ENCODE peak calls at places on chromosomes 13 and 19, in four cellular contexts. V is GM12878, S is K562, C is HepG2. H is an unnamed sample.

GRCh38 chr13:70237131-70237530 is 128.9 kb upstream of the KLHL1 start:
- DNase-seq in S (no peak), V (no peak), C (no peak), H (no peak)

GRCh38 chr13:45718992-45719391 is 16.9 kb downstream of the CBY2 start:
- DNase-seq in V (no peak), S (no peak), C (no peak), H (no peak)

GRCh38 chr19:18422530-18423191 is 3.5 kb downstream of the SSBP4 start:
- DNase-seq in V (no peak), C (no peak), S (no peak), H (no peak)

GRCh38 chr13:44756411-44756810 is 180.3 kb upstream of the TSC22D1 start:
- DNase-seq in V (no peak), C (no peak), S (no peak), H (no peak)

GRCh38 chr13:48393698-48394085 is 19.2 kb downstream of the LPAR6 start:
- DNase-seq in C (no peak), S (no peak), V (no peak), H (no peak)

GRCh38 chr13:20160346-20161274 is at the start of gene GJA3:
- DNase-seq in C (no peak), V (no peak), S (peak), H (peak)

GRCh38 chr13:30371649-30372265 is 50.5 kb upstream of the UBE2L5 start:
- DNase-seq in S (no peak), C (peak), V (peak), H (no peak)

GRCh38 chr13:50208826-50209335 is 193.6 kb downstream of the KCNRG start:
- DNase-seq in C (peak), V (no peak), S (peak), H (peak)

GRCh38 chr13:33016414-33017409 is at the start of gene KL:
- DNase-seq in S (no peak), C (no peak), V (no peak), H (peak)

GRCh38 chr19:3440082-3440481 is 40.2 kb downstream of the SMIM24 start:
- DNase-seq in C (peak), S (peak), V (no peak), H (peak)

GRCh38 chr13:79491715-79492114 is 10.8 kb downstream of the NDFIP2 start:
- DNase-seq in S (no peak), V (no peak), C (no peak), H (no peak)

GRCh38 chr13:110883539-110883938 is 31.3 kb downstream of the ANKRD10 start:
- DNase-seq in C (no peak), S (no peak), V (no peak), H (no peak)

GRCh38 chr19:722553-723101 is 13.9 kb downstream of the PALM start:
- DNase-seq in C (no peak), S (no peak), V (no peak), H (no peak)

GRCh38 chr13:60448907-60449510 is 52.0 kb downstream of the TDRD3 start:
- DNase-seq in V (no peak), C (peak), S (peak), H (peak)

GRCh38 chr13:105220063-105220462 is 1315.4 kb downstream of the EFNB2 start:
- DNase-seq in C (no peak), S (no peak), V (no peak), H (no peak)

GRCh38 chr19:7395360-7395781 is 46.6 kb downstream of the ARHGEF18 start:
- DNase-seq in S (no peak), C (no peak), V (no peak), H (peak)

GRCh38 chr13:114112826-114113322 is 19.5 kb downstream of the RASA3 start:
- DNase-seq in S (no peak), C (no peak), V (no peak), H (no peak)

GRCh38 chr19:49502866-49503581 is 6.8 kb downstream of the RPS11 start:
- DNase-seq in V (no peak), C (peak), S (no peak), H (peak)

GRCh38 chr19:34173145-34173956 is 1.0 kb downstream of the LSM14A start:
- DNase-seq in S (no peak), V (no peak), C (peak), H (no peak)

GRCh38 chr19:48779636-48780035 is 24.3 kb downstream of the FGF21 start:
- DNase-seq in S (peak), V (no peak), C (no peak), H (no peak)

GRCh38 chr13:72255908-72256307 is 388.9 kb upstream of the DACH1 start:
- DNase-seq in S (no peak), C (peak), V (no peak), H (peak)

GRCh38 chr19:10517760-10518443 is 655 bp upstream of the S1PR5 start:
- DNase-seq in C (no peak), V (no peak), S (peak), H (peak)

GRCh38 chr19:4557186-4557970 is 2.1 kb downstream of the SEMA6B start:
- DNase-seq in S (peak), C (no peak), V (no peak), H (peak)

GRCh38 chr19:50719119-50719435 is 525 bp downstream of the SHANK1 start:
- DNase-seq in V (no peak), S (no peak), C (no peak), H (no peak)

GRCh38 chr13:33233547-33233946 is 52.0 kb downstream of the STARD13 start:
- DNase-seq in V (no peak), S (no peak), C (no peak), H (no peak)

GRCh38 chr13:40624338-40624737 is 42.1 kb downstream of the FOXO1 start:
- DNase-seq in S (no peak), V (no peak), C (no peak), H (no peak)

GRCh38 chr13:102289606-102290005 is 112.2 kb downstream of the FGF14 start:
- DNase-seq in S (no peak), C (no peak), V (no peak), H (no peak)

GRCh38 chr19:8148410-8149231 is 771 bp downstream of the FBN3 start:
- DNase-seq in S (peak), V (no peak), C (no peak), H (peak)

GRCh38 chr19:39199025-39199424 is 2.3 kb downstream of the NCCRP1 start:
- DNase-seq in V (no peak), C (peak), S (no peak), H (no peak)

GRCh38 chr13:107211073-107211472 is 643.1 kb upstream of the ARGLU1 start:
- DNase-seq in V (no peak), C (peak), S (peak), H (peak)

GRCh38 chr13:113448885-113449692 is 4.2 kb downstream of the ADPRHL1 start:
- DNase-seq in V (peak), S (peak), C (peak), H (peak)

GRCh38 chr19:8512115-8512967 is 1.6 kb downstream of the ZNF414 start:
- DNase-seq in S (peak), C (peak), V (no peak), H (peak)

GRCh38 chr19:3622224-3622623 is 4.4 kb downstream of the CACTIN start:
- DNase-seq in V (no peak), C (no peak), S (no peak), H (no peak)

GRCh38 chr19:3310280-3310679 is 56.1 kb upstream of the NFIC start:
- DNase-seq in V (no peak), C (no peak), S (no peak), H (no peak)

GRCh38 chr19:43586346-43586745 is 9.6 kb downstream of the IRGQ start:
- DNase-seq in S (no peak), C (no peak), V (no peak), H (no peak)

GRCh38 chr13:107788464-107789165 is 426.7 kb downstream of the LIG4 start:
- DNase-seq in S (no peak), C (no peak), V (no peak), H (no peak)

GRCh38 chr19:15367439-15367838 is 12.1 kb downstream of the AKAP8 start:
- DNase-seq in V (no peak), C (no peak), S (no peak), H (no peak)

GRCh38 chr19:15369594-15369891 is 10.0 kb downstream of the AKAP8 start:
- DNase-seq in V (no peak), C (no peak), S (no peak), H (no peak)

GRCh38 chr19:15368051-15368632 is 11.4 kb downstream of the AKAP8 start:
- DNase-seq in V (no peak), S (no peak), C (no peak), H (no peak)

GRCh38 chr19:15368798-15369593 is 10.6 kb downstream of the AKAP8 start:
- DNase-seq in C (no peak), S (peak), V (no peak), H (no peak)

GRCh38 chr19:15365264-15365663 is 14.3 kb downstream of the AKAP8 start:
- DNase-seq in S (no peak), C (no peak), V (no peak), H (no peak)
- TF ChIP-seq TARDBP in S (no peak), C (no peak), V (no peak), H (no peak)

DNA sequence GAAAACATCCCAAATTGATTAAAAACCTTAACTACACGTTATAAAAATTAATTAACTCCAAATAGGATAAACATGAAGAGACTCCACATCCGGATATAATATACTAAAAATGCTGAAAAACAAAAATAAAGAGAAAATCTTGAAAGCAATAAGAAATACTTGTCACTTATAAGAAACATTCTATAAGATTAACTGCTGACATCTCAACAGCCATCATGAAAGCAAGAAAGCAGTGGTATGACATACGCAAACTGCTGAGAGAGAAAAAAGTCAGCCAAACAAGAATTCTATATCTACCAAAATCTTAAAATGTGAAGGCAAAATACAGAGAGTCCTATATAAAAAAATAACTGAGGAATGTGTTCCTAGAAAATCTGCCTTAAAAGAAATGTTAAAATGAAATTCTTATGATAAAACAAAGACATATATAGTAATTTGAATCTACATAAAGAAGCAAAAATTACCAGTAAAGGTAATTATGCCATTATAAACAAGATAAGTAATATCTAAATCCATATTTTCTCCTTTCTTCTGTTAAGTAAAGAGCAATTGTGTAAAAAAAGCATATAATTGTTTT is 1851.1 kb downstream of the PCDH9 start:
- DNase-seq in C (no peak), S (no peak), V (no peak), H (peak)
- TF ChIP-seq FOXK2 in C (no peak), S (no peak), V (no peak), H (no peak)

GRCh38 chr19:2239173-2239572 is 2.5 kb downstream of the SF3A2 start:
- DNase-seq in C (no peak), V (no peak), S (no peak), H (no peak)
- TF ChIP-seq TARDBP in C (no peak), V (no peak), S (no peak), H (no peak)

GRCh38 chr13:52738719-52739467 is 727 bp downstream of the CNMD start:
- DNase-seq in S (peak), V (no peak), C (no peak), H (no peak)
- TF ChIP-seq FOXK2 in S (no peak), V (no peak), C (no peak), H (no peak)

GRCh38 chr13:84132491-84132890 is 250.2 kb upstream of the SLITRK1 start:
- DNase-seq in S (no peak), C (no peak), V (no peak), H (no peak)
- TF ChIP-seq TARDBP in S (no peak), C (no peak), V (no peak), H (no peak)

DNA sequence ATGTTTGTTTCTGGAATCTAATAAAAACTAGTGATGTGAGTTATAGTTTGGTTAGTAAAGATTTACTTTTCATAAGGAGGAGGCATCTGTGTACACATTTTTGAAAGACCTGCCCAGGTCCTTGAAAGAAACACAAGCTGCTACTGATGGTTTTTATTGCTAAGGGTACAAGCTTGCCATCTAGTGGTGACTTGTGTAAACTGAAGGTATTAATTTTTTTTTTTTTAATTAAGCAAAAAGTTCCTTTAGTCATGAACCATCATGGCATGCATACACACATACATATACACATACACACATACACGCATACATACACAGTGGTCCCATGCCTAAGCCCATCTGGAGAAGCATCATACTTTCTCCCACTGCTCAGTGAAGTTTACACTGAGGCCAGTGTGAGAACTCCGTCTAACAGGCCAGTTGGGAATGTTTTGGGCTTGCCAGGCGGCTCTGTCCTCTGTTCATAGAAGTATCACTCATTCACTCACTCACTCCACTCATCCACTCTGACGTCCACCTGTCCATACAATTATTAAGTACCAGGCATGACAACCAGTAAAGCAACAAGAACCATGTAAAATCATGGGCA is 312.5 kb downstream of the DCLK1 start:
- DNase-seq in C (peak), S (peak), V (no peak), H (peak)
- TF ChIP-seq FOXK2 in C (no peak), S (no peak), V (no peak), H (no peak)

GRCh38 chr13:67101730-67102467 is 128.2 kb downstream of the PCDH9 start:
- DNase-seq in S (no peak), C (no peak), V (no peak), H (no peak)
- TF ChIP-seq TARDBP in S (no peak), C (no peak), V (no peak), H (no peak)

GRCh38 chr19:14097532-14098151 is 7.1 kb upstream of the SAMD1 start:
- DNase-seq in V (no peak), C (no peak), S (peak), H (no peak)
- TF ChIP-seq FOXK2 in V (no peak), C (no peak), S (no peak), H (no peak)

H was measured in HEK293T.